ENCODE peak calls at places on chromosomes 2 and 18, in five cellular contexts. One of them, this sample, is unnamed.

GRCh38 chr18:25327631-25328030 is 24.3 kb downstream of the ZNF521 start:
- DNase-seq in HepG2: no peak
- DNase-seq in H1: no peak
- DNase-seq in GM12878: no peak
- DNase-seq in NT2/D1: no peak
- DNase-seq in this sample: no peak

GRCh38 chr2:156333951-156334495 is 1.5 kb upstream of the NR4A2 start:
- DNase-seq in NT2/D1: peak
- DNase-seq in GM12878: no peak
- DNase-seq in H1: peak
- DNase-seq in HepG2: peak
- DNase-seq in this sample: peak

GRCh38 chr2:62845256-62845655 is 139.7 kb downstream of the EHBP1 start:
- DNase-seq in H1: no peak
- DNase-seq in NT2/D1: no peak
- DNase-seq in HepG2: no peak
- DNase-seq in GM12878: no peak
- DNase-seq in this sample: no peak

GRCh38 chr2:127485051-127485693 is 41.1 kb downstream of the IWS1 start:
- DNase-seq in NT2/D1: no peak
- DNase-seq in H1: no peak
- DNase-seq in HepG2: no peak
- DNase-seq in GM12878: no peak
- DNase-seq in this sample: no peak

GRCh38 chr2:122692400-122693083 is 937.1 kb downstream of the TSN start:
- DNase-seq in HepG2: no peak
- DNase-seq in NT2/D1: no peak
- DNase-seq in GM12878: no peak
- DNase-seq in H1: no peak
- DNase-seq in this sample: no peak

GRCh38 chr2:196586511-196586991 is 53.0 kb upstream of the CCDC150 start:
- DNase-seq in GM12878: no peak
- DNase-seq in H1: no peak
- DNase-seq in HepG2: no peak
- DNase-seq in NT2/D1: no peak
- DNase-seq in this sample: no peak

GRCh38 chr18:51575171-51575570 is 377.7 kb upstream of the MEX3C start:
- DNase-seq in NT2/D1: no peak
- DNase-seq in HepG2: no peak
- DNase-seq in GM12878: no peak
- DNase-seq in H1: no peak
- DNase-seq in this sample: no peak

GRCh38 chr2:202084265-202084664 is 11.2 kb downstream of the KIAA2012 start:
- DNase-seq in H1: no peak
- DNase-seq in HepG2: no peak
- DNase-seq in NT2/D1: peak
- DNase-seq in GM12878: no peak
- DNase-seq in this sample: peak

GRCh38 chr2:20573611-20574422 is 77.1 kb downstream of the HS1BP3 start:
- DNase-seq in NT2/D1: no peak
- DNase-seq in H1: no peak
- DNase-seq in HepG2: no peak
- DNase-seq in GM12878: no peak
- DNase-seq in this sample: no peak

GRCh38 chr2:120858361-120858760 is 122.7 kb downstream of the GLI2 start:
- DNase-seq in HepG2: no peak
- DNase-seq in NT2/D1: no peak
- DNase-seq in GM12878: no peak
- DNase-seq in H1: no peak
- DNase-seq in this sample: no peak

GRCh38 chr2:70300771-70301343 is 1.0 kb downstream of the FAM136A start:
- DNase-seq in HepG2: peak
- DNase-seq in GM12878: no peak
- DNase-seq in NT2/D1: no peak
- DNase-seq in H1: no peak
- DNase-seq in this sample: no peak

GRCh38 chr2:105617631-105618350 is 126.9 kb upstream of the NCK2 start:
- DNase-seq in NT2/D1: no peak
- DNase-seq in GM12878: no peak
- DNase-seq in HepG2: peak
- DNase-seq in H1: no peak
- DNase-seq in this sample: no peak

GRCh38 chr18:33839452-33840225 is 261.6 kb downstream of the ASXL3 start:
- DNase-seq in H1: no peak
- DNase-seq in HepG2: peak
- DNase-seq in GM12878: no peak
- DNase-seq in NT2/D1: peak
- DNase-seq in this sample: peak

GRCh38 chr2:26607698-26608097 is 33.5 kb downstream of the CIB4 start:
- DNase-seq in NT2/D1: no peak
- DNase-seq in H1: peak
- DNase-seq in GM12878: no peak
- DNase-seq in HepG2: no peak
- DNase-seq in this sample: no peak

GRCh38 chr18:47260138-47260923 is 8.9 kb upstream of the SKOR2 start:
- DNase-seq in HepG2: peak
- DNase-seq in H1: peak
- DNase-seq in GM12878: no peak
- DNase-seq in NT2/D1: no peak
- DNase-seq in this sample: peak

GRCh38 chr2:39778775-39779751 is at the start of gene THUMPD2:
- DNase-seq in H1: peak
- DNase-seq in NT2/D1: no peak
- DNase-seq in HepG2: peak
- DNase-seq in GM12878: no peak
- DNase-seq in this sample: peak
- TF ChIP-seq SUZ12 in H1: no peak
- TF ChIP-seq SUZ12 in NT2/D1: no peak
- TF ChIP-seq SUZ12 in HepG2: no peak
- TF ChIP-seq SUZ12 in GM12878: no peak
- TF ChIP-seq SUZ12 in this sample: no peak

GRCh38 chr2:233005096-233005495 is 8.0 kb downstream of the NGEF start:
- DNase-seq in H1: no peak
- DNase-seq in GM12878: no peak
- DNase-seq in HepG2: no peak
- DNase-seq in NT2/D1: no peak
- DNase-seq in this sample: no peak
- TF ChIP-seq SUZ12 in H1: no peak
- TF ChIP-seq SUZ12 in GM12878: no peak
- TF ChIP-seq SUZ12 in HepG2: no peak
- TF ChIP-seq SUZ12 in NT2/D1: no peak
- TF ChIP-seq SUZ12 in this sample: no peak

DNA sequence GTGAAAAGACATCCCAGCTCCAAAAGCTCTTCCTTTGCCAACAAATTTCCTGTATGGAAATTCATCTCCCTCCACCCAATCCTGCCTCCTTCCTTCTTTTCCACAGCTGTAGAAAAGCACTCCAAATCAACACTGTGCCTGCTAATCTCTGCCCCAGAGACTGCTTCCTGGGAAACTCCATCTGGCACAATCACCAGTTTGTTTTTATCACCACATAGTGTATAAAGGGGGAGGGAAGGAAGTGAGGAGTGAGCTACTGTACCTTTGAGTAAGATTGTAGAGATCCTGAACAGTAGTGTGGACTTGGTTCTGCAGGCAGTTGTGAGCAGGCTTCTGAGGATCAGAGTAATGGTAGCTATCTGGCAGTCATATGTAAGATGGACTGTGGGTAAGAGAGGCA is 14.7 kb upstream of the FAM237A start:
- DNase-seq in GM12878: no peak
- DNase-seq in NT2/D1: no peak
- DNase-seq in HepG2: no peak
- DNase-seq in H1: no peak
- DNase-seq in this sample: no peak
- TF ChIP-seq SUZ12 in GM12878: no peak
- TF ChIP-seq SUZ12 in NT2/D1: no peak
- TF ChIP-seq SUZ12 in HepG2: no peak
- TF ChIP-seq SUZ12 in H1: no peak
- TF ChIP-seq SUZ12 in this sample: no peak

GRCh38 chr2:32864761-32865160 is 82.0 kb upstream of the LTBP1 start:
- DNase-seq in H1: no peak
- DNase-seq in HepG2: no peak
- DNase-seq in GM12878: no peak
- DNase-seq in NT2/D1: no peak
- DNase-seq in this sample: no peak
- TF ChIP-seq SUZ12 in H1: no peak
- TF ChIP-seq SUZ12 in HepG2: no peak
- TF ChIP-seq SUZ12 in GM12878: no peak
- TF ChIP-seq SUZ12 in NT2/D1: no peak
- TF ChIP-seq SUZ12 in this sample: no peak

This sample was measured in HEK293T.